ENCODE peak calls at places on chromosomes 16 and 17, in ten cellular contexts. X is ascending aorta, Y is tibial nerve, S is A549, P is adipocyte, U is testis, O is psoas muscle, V is sigmoid colon, I is transverse colon, J is left ventricle myocardium inferior. C is an unnamed sample.

GRCh38 chr17:66275651-66276050 is 26.8 kb upstream of the PRKCA start:
- DNase-seq in X (peak; percentile 24), Y (no peak), S (peak; percentile 97), P (peak; percentile 84), U (no peak), O (no peak), V (no peak), I (no peak), J (no peak), C (peak; percentile 81)

GRCh38 chr17:16352303-16352837 is 899 bp downstream of the CENPV start:
- DNase-seq in X (no peak), Y (no peak), S (peak; percentile 62), P (peak; percentile 66), U (peak; percentile 64), O (peak; percentile 39), V (no peak), I (peak; percentile 54), J (peak; percentile 18), C (no peak)

GRCh38 chr16:14050297-14051027 is 20.7 kb upstream of the MRTFB start:
- DNase-seq in X (no peak), Y (no peak), S (peak; percentile 85), P (no peak), U (no peak), O (no peak), V (no peak), I (no peak), J (no peak), C (no peak)

GRCh38 chr17:48052956-48053757 is 5.0 kb downstream of the NFE2L1 start:
- DNase-seq in X (peak; percentile 45), Y (peak; percentile 80), S (no peak), P (peak; percentile 47), U (peak; percentile 94), O (peak; percentile 96), V (peak; percentile 92), I (peak; percentile 57), J (peak; percentile 89), C (no peak)

GRCh38 chr16:1548234-1548633 is 14.8 kb downstream of the TMEM204 start:
- DNase-seq in X (no peak), Y (no peak), S (no peak), P (peak; percentile 32), U (no peak), O (no peak), V (no peak), I (no peak), J (no peak), C (no peak)

GRCh38 chr16:57736419-57737281 is 1.1 kb downstream of the KATNB1 start:
- DNase-seq in X (no peak), Y (peak; percentile 25), S (peak; percentile 75), P (peak; percentile 73), U (peak; percentile 71), O (no peak), V (peak; percentile 67), I (peak; percentile 55), J (peak; percentile 16), C (no peak)

GRCh38 chr16:4094138-4094773 is 22.0 kb downstream of the ADCY9 start:
- DNase-seq in X (no peak), Y (no peak), S (no peak), P (no peak), U (peak; percentile 16), O (no peak), V (no peak), I (no peak), J (no peak), C (no peak)

GRCh38 chr16:8200839-8201238 is 389.5 kb downstream of the TMEM114 start:
- DNase-seq in X (no peak), Y (no peak), S (no peak), P (no peak), U (no peak), O (no peak), V (no peak), I (no peak), J (no peak), C (no peak)

GRCh38 chr16:58086381-58087208 is 42.6 kb downstream of the CFAP20 start:
- DNase-seq in X (no peak), Y (no peak), S (no peak), P (no peak), U (no peak), O (no peak), V (no peak), I (no peak), J (no peak), C (no peak)

GRCh38 chr17:68290955-68291835 is at the start of the genes ARSG and SLC16A6:
- DNase-seq in X (no peak), Y (no peak), S (peak; percentile 65), P (peak; percentile 69), U (peak; percentile 81), O (peak; percentile 85), V (no peak), I (peak; percentile 63), J (peak; percentile 36), C (no peak)

GRCh38 chr16:21081329-21081728 is 69.3 kb downstream of the DNAH3 start:
- DNase-seq in X (no peak), Y (no peak), S (no peak), P (no peak), U (no peak), O (no peak), V (no peak), I (no peak), J (no peak), C (no peak)

GRCh38 chr16:66616592-66616991 is 12.1 kb downstream of the CMTM3 start:
- DNase-seq in X (no peak), Y (no peak), S (no peak), P (peak; percentile 30), U (no peak), O (no peak), V (no peak), I (no peak), J (no peak), C (no peak)

GRCh38 chr17:7133424-7133823 is 18.8 kb upstream of the ASGR2 start:
- DNase-seq in X (no peak), Y (no peak), S (peak; percentile 38), P (peak; percentile 32), U (no peak), O (no peak), V (no peak), I (peak; percentile 32), J (peak; percentile 39), C (no peak)

GRCh38 chr17:14318906-14319205 is 18.0 kb downstream of the HS3ST3B1 start:
- DNase-seq in X (no peak), Y (no peak), S (no peak), P (no peak), U (no peak), O (no peak), V (no peak), I (no peak), J (no peak), C (no peak)

GRCh38 chr16:11679941-11680911 is 12.0 kb downstream of the SNN start:
- DNase-seq in X (peak; percentile 3), Y (no peak), S (no peak), P (no peak), U (no peak), O (no peak), V (peak; percentile 33), I (no peak), J (no peak), C (no peak)
- H3K4me1 ChIP-seq in X (no peaks in the 10 kb centered on the region), Y (peaks cover 19% of the 10 kb centered on the region), S (peaks cover 47% of the 10 kb centered on the region), P (peaks cover 27% of the 10 kb centered on the region), U (no peaks in the 10 kb centered on the region), O (peaks cover 84% of the 10 kb centered on the region), V (peaks cover 27% of the 10 kb centered on the region), I (peaks cover 29% of the 10 kb centered on the region), J (peaks cover 86% of the 10 kb centered on the region), C (peaks cover 9% of the 10 kb centered on the region)

DNA sequence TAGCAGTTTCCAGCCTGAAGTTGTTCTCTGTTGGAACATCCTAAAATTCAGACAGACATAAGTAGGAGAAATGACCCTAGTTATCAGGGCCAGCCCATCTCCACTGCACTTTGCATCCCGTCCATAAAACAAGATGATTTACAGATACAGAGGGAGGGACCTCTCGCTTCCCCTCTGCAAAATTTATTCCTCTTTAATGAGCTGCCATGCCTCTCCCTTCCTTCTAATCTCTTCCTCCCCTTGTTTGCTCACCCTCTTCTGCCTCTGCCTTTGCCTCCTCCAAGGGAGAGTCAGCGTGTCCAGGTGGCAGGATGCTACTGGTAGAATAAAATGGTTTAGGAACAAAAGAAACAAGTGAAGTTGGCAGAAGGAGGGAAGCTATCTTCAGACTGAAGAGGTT is 351.3 kb downstream of the SOX9 start:
- DNase-seq in X (no peak), Y (no peak), S (no peak), P (no peak), U (no peak), O (no peak), V (no peak), I (no peak), J (no peak), C (no peak)
- H3K4me1 ChIP-seq in X (no peaks in the 10 kb centered on the region), Y (peaks cover 4% of the 10 kb centered on the region), S (peaks cover 85% of the 10 kb centered on the region), P (peaks cover 10% of the 10 kb centered on the region), U (no peaks in the 10 kb centered on the region), O (no peaks in the 10 kb centered on the region), V (no peaks in the 10 kb centered on the region), I (peaks cover 28% of the 10 kb centered on the region), J (no peaks in the 10 kb centered on the region), C (peaks cover 87% of the 10 kb centered on the region)

DNA sequence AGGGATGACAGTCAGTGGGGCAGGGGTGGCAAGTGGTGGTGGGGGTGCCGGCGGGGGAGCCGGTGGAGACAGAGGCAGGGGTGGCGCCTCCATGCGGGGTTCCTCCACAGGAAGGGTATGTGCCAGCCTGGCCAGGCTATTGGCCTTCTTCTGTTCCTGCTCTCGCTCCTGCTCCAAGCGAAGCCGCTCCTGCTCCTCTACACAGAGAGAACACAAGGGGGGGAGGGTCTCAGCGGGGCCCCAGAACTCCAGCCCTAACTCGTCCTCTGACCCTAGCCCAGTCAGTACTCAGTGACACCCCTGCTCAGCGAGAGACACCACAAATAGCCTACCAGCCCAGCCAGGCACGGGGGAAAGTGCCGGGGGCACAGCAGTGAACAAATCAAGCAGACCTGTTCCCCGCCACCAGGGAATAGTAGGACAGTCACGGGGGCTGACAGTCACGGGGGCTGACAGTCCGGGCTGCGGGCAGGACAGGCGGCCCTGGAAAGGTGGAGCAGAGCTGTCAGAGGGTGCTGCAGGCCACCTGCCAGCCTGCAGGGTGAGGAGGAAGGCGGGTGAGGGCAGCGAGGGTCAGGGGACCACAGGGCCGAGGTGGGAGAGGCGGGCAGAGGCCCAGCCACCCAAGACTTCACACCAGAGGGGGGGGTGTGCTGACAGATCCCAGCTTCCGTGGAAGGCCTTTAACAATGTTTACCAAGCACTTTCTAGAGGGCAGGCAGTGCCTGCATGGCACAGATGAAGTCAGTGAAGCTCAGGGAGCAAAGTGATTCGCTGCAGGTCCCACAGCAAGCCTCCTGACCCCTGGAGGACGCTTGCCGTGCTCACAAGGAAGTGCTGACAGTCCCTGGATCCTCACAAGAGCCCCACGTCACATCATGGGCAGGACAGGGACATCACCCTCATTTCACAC is 5.3 kb downstream of the MNT start:
- DNase-seq in X (no peak), Y (no peak), S (peak; percentile 92), P (no peak), U (peak; percentile 61), O (peak; percentile 57), V (peak; percentile 72), I (no peak), J (no peak), C (no peak)
- H3K4me1 ChIP-seq in X (peaks cover 41% of the 10 kb centered on the region), Y (peaks cover 65% of the 10 kb centered on the region), S (peaks cover 56% of the 10 kb centered on the region), P (peaks cover 64% of the 10 kb centered on the region), U (peaks cover 67% of the 10 kb centered on the region), O (peaks cover 65% of the 10 kb centered on the region), V (peaks cover 64% of the 10 kb centered on the region), I (peaks cover 70% of the 10 kb centered on the region), J (peaks cover 90% of the 10 kb centered on the region), C (peaks cover 43% of the 10 kb centered on the region)

DNA sequence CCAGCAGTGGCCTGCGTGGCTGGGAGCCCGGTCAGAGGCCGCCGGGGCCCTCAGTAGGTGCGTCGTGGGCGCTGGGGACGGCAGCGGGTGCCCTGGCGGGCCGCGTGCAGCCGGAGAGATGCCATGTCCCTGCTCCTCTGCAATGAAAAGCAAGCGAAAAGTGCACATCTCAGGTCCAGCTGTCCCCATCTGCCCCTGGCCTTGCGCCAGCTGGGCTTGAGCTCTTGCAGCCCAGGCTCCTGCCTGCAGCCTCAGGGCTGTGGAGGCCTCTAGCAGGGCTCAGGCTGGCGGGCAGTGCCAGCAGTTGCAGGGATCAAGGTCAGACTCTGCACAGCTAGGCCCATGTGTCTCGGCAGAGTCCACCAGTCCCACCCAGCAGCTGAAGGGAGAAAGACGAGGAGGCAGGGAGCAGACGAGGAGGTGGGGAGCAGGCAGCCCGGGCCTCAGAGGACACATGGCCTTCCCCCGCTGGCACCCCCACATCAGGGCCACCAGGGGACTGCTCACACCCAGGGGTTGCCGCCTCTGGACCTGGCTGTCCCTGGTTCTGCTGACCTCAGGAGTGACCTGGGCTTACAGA is 11.2 kb downstream of the SLC16A3 start:
- DNase-seq in X (no peak), Y (no peak), S (no peak), P (no peak), U (peak; percentile 86), O (peak; percentile 67), V (peak; percentile 66), I (no peak), J (no peak), C (no peak)
- H3K4me1 ChIP-seq in X (peaks cover 47% of the 10 kb centered on the region), Y (peaks cover 79% of the 10 kb centered on the region), S (peaks cover 86% of the 10 kb centered on the region), P (peaks cover 38% of the 10 kb centered on the region), U (peaks cover 82% of the 10 kb centered on the region), O (peaks cover 87% of the 10 kb centered on the region), V (peaks cover 80% of the 10 kb centered on the region), I (peaks cover 81% of the 10 kb centered on the region), J (peaks cover 93% of the 10 kb centered on the region), C (peaks cover 94% of the 10 kb centered on the region)

C was measured in Panc1.